ENCODE peak calls at places on chromosomes 4 and X, in five cellular contexts. W is NCI-H1105; V is activated CD8-positive, alpha-beta memory T cell treated with anti-CD3 and anti-CD28 coated beads for 4 hours; X is kidney glomerular epithelial cell; J is T-helper 1 cell. T is an unnamed sample.

GRCh38 chr4:16226816-16227461 is 668 bp upstream of the TAPT1 start:
- DNase-seq in W (no peak), V (no peak), X (no peak), J (peak), T (peak)

GRCh38 chr4:108492816-108493595 is 127.4 kb upstream of the RPL34 start:
- DNase-seq in W (no peak), V (no peak), X (peak), J (no peak), T (no peak)

GRCh38 chr4:73967891-73968290 is 13.9 kb downstream of the PF4 start:
- DNase-seq in W (no peak), V (no peak), X (no peak), J (no peak), T (no peak)

GRCh38 chrX:129749069-129749468 is 10.3 kb downstream of the XPNPEP2 start:
- DNase-seq in W (no peak), V (no peak), X (no peak), J (no peak), T (no peak)

GRCh38 chrX:68842781-68843581 is 14.2 kb downstream of the EFNB1 start:
- DNase-seq in W (no peak), V (no peak), X (no peak), J (no peak), T (no peak)

GRCh38 chrX:106811131-106811910 is 8.8 kb downstream of the TBC1D8B start:
- DNase-seq in W (no peak), V (no peak), X (no peak), J (no peak), T (no peak)

GRCh38 chr4:78552398-78553396 is 1.1 kb downstream of the ANXA3 start:
- DNase-seq in W (peak), V (no peak), X (peak), J (no peak), T (no peak)

GRCh38 chr4:181364504-181364903 is 878.7 kb upstream of the TENM3 start:
- DNase-seq in W (no peak), V (no peak), X (no peak), J (no peak), T (no peak)

GRCh38 chr4:7030856-7031255 is 12.3 kb upstream of the TADA2B start:
- DNase-seq in W (no peak), V (no peak), X (no peak), J (no peak), T (no peak)

GRCh38 chr4:157655101-157655818 is 434.7 kb downstream of the GRIA2 start:
- DNase-seq in W (no peak), V (no peak), X (no peak), J (no peak), T (no peak)

GRCh38 chr4:155248002-155248896 is 39.8 kb downstream of the NPY2R start:
- DNase-seq in W (no peak), V (no peak), X (no peak), J (no peak), T (no peak)

GRCh38 chr4:128847074-128847724 is 37.7 kb downstream of the JADE1 start:
- DNase-seq in W (peak), V (no peak), X (no peak), J (no peak), T (no peak)

GRCh38 chrX:77442728-77443127 is 4.5 kb upstream of the FGF16 start:
- DNase-seq in W (no peak), V (no peak), X (no peak), J (no peak), T (no peak)

GRCh38 chr4:175560628-175561027 is 251.4 kb downstream of the GPM6A start:
- DNase-seq in W (peak), V (no peak), X (peak), J (no peak), T (no peak)

GRCh38 chrX:14529288-14529989 is at the start of gene GLRA2:
- DNase-seq in W (no peak), V (no peak), X (no peak), J (no peak), T (no peak)

GRCh38 chrX:145405012-145405411 is 157.7 kb downstream of the SPANXN1 start:
- DNase-seq in W (peak), V (no peak), X (no peak), J (no peak), T (no peak)

GRCh38 chr4:181661090-181661489 is 582.1 kb upstream of the TENM3 start:
- DNase-seq in W (no peak), V (no peak), X (no peak), J (no peak), T (no peak)

GRCh38 chrX:101676571-101676970 is 16.9 kb upstream of the ARMCX2 start:
- DNase-seq in W (no peak), V (no peak), X (no peak), J (no peak), T (no peak)

GRCh38 chr4:84814100-84814750 is 152.3 kb downstream of the WDFY3 start:
- DNase-seq in W (no peak), V (no peak), X (peak), J (no peak), T (no peak)

GRCh38 chrX:38126179-38126578 is 94.5 kb downstream of the SRPX start:
- DNase-seq in W (no peak), V (no peak), X (no peak), J (no peak), T (no peak)

GRCh38 chrX:97405031-97405685 is 521.5 kb downstream of the RPA4 start:
- DNase-seq in W (no peak), V (no peak), X (no peak), J (no peak), T (no peak)

GRCh38 chrX:109270580-109271484 is 211.1 kb downstream of the GUCY2F start:
- DNase-seq in W (peak), V (no peak), X (peak), J (no peak), T (no peak)

GRCh38 chr4:180951312-180951711 is 1291.9 kb upstream of the TENM3 start:
- DNase-seq in W (no peak), V (no peak), X (no peak), J (no peak), T (no peak)

GRCh38 chr4:176259330-176260090 is 9.5 kb downstream of the ASB5 start:
- DNase-seq in W (no peak), V (no peak), X (no peak), J (no peak), T (no peak)

GRCh38 chrX:45722471-45722870 is 521.8 kb upstream of the DIPK2B start:
- DNase-seq in W (no peak), V (no peak), X (no peak), J (no peak), T (no peak)

GRCh38 chr4:67885727-67886126 is 1.9 kb upstream of the TMPRSS11D start:
- DNase-seq in W (no peak), V (no peak), X (peak), J (no peak), T (no peak)

GRCh38 chr4:4990857-4991540 is 28.3 kb downstream of the CYTL1 start:
- DNase-seq in W (no peak), V (no peak), X (peak), J (no peak), T (peak)

GRCh38 chrX:47169273-47169672 is 24.3 kb downstream of the RBM10 start:
- DNase-seq in W (no peak), V (no peak), X (no peak), J (no peak), T (no peak)